ENCODE peak calls at places on chromosomes 11 and 22, in five cellular contexts. One of them, this sample, is unnamed.
A peak's percentile ranks its signal among the peaks of the same experiment; 100 is the strongest.

GRCh38 chr22:43313497-43314474 is 29.4 kb downstream of the SCUBE1 start:
- DNase-seq in IMR-90: no peak
- DNase-seq in K562: no peak
- DNase-seq in HepG2: no peak
- DNase-seq in GM12878: no peak
- DNase-seq in this sample: no peak

GRCh38 chr22:28105396-28105795 is 186.3 kb upstream of the PITPNB start:
- DNase-seq in IMR-90: no peak
- DNase-seq in K562: no peak
- DNase-seq in HepG2: no peak
- DNase-seq in GM12878: no peak
- DNase-seq in this sample: no peak

GRCh38 chr11:62555464-62556092 is 9.0 kb upstream of the AHNAK start:
- DNase-seq in IMR-90: peak; percentile 30
- DNase-seq in K562: no peak
- DNase-seq in HepG2: no peak
- DNase-seq in GM12878: peak; percentile 92
- DNase-seq in this sample: no peak

GRCh38 chr11:74466916-74467885 is at the start of gene KCNE3:
- DNase-seq in IMR-90: no peak
- DNase-seq in K562: peak; percentile 87
- DNase-seq in HepG2: no peak
- DNase-seq in GM12878: no peak
- DNase-seq in this sample: no peak

GRCh38 chr11:57205046-57205671 is 23.4 kb downstream of the LRRC55 start:
- DNase-seq in IMR-90: peak; percentile 62
- DNase-seq in K562: no peak
- DNase-seq in HepG2: no peak
- DNase-seq in GM12878: no peak
- DNase-seq in this sample: peak; percentile 20

GRCh38 chr11:134504146-134504905 is 92.3 kb upstream of the B3GAT1 start:
- DNase-seq in IMR-90: no peak
- DNase-seq in K562: no peak
- DNase-seq in HepG2: no peak
- DNase-seq in GM12878: no peak
- DNase-seq in this sample: no peak

GRCh38 chr11:1158681-1159525 is 1.1 kb downstream of the MUC5AC start:
- DNase-seq in IMR-90: no peak
- DNase-seq in K562: no peak
- DNase-seq in HepG2: no peak
- DNase-seq in GM12878: no peak
- DNase-seq in this sample: no peak

GRCh38 chr11:61974766-61975631 is 7.6 kb upstream of the FTH1 start:
- DNase-seq in IMR-90: no peak
- DNase-seq in K562: no peak
- DNase-seq in HepG2: peak; percentile 81
- DNase-seq in GM12878: no peak
- DNase-seq in this sample: no peak

GRCh38 chr11:60764879-60765278 is 8.2 kb downstream of the MS4A15 start:
- DNase-seq in IMR-90: no peak
- DNase-seq in K562: no peak
- DNase-seq in HepG2: no peak
- DNase-seq in GM12878: peak; percentile 84
- DNase-seq in this sample: no peak

GRCh38 chr11:84164722-84165121 is 878.6 kb upstream of the CCDC90B start:
- DNase-seq in IMR-90: no peak
- DNase-seq in K562: no peak
- DNase-seq in HepG2: no peak
- DNase-seq in GM12878: no peak
- DNase-seq in this sample: no peak

GRCh38 chr22:50184004-50184461 is 1.7 kb upstream of the TRABD start:
- DNase-seq in IMR-90: peak; percentile 48
- DNase-seq in K562: no peak
- DNase-seq in HepG2: peak; percentile 55
- DNase-seq in GM12878: no peak
- DNase-seq in this sample: peak; percentile 49

GRCh38 chr11:126864934-126865333 is 135.6 kb downstream of the KIRREL3 start:
- DNase-seq in IMR-90: no peak
- DNase-seq in K562: no peak
- DNase-seq in HepG2: no peak
- DNase-seq in GM12878: no peak
- DNase-seq in this sample: no peak

GRCh38 chr11:44817207-44817944 is 90.6 kb downstream of the TSPAN18 start:
- DNase-seq in IMR-90: peak; percentile 27
- DNase-seq in K562: no peak
- DNase-seq in HepG2: no peak
- DNase-seq in GM12878: no peak
- DNase-seq in this sample: no peak

GRCh38 chr22:46590334-46590733 is 29.9 kb upstream of the GRAMD4 start:
- DNase-seq in IMR-90: no peak
- DNase-seq in K562: no peak
- DNase-seq in HepG2: no peak
- DNase-seq in GM12878: no peak
- DNase-seq in this sample: no peak

GRCh38 chr11:62611705-62612365 is 740 bp downstream of the EML3 start:
- DNase-seq in IMR-90: peak; percentile 60
- DNase-seq in K562: peak; percentile 64
- DNase-seq in HepG2: no peak
- DNase-seq in GM12878: no peak
- DNase-seq in this sample: peak; percentile 36

GRCh38 chr11:86089659-86090058 is 20.8 kb upstream of the PICALM start:
- DNase-seq in IMR-90: no peak
- DNase-seq in K562: no peak
- DNase-seq in HepG2: no peak
- DNase-seq in GM12878: no peak
- DNase-seq in this sample: no peak

GRCh38 chr22:32985899-32986772 is 72.0 kb downstream of the SYN3 start:
- DNase-seq in IMR-90: peak; percentile 71
- DNase-seq in K562: peak; percentile 67
- DNase-seq in HepG2: peak; percentile 70
- DNase-seq in GM12878: no peak
- DNase-seq in this sample: peak; percentile 40

GRCh38 chr22:31334329-31334728 is 11.8 kb downstream of the PATZ1 start:
- DNase-seq in IMR-90: no peak
- DNase-seq in K562: no peak
- DNase-seq in HepG2: no peak
- DNase-seq in GM12878: no peak
- DNase-seq in this sample: no peak

GRCh38 chr11:132072044-132072879 is 701.8 kb downstream of the NTM start:
- DNase-seq in IMR-90: peak; percentile 99
- DNase-seq in K562: no peak
- DNase-seq in HepG2: no peak
- DNase-seq in GM12878: no peak
- DNase-seq in this sample: no peak

GRCh38 chr11:95792200-95792599 is 1.9 kb downstream of the CEP57 start:
- DNase-seq in IMR-90: no peak
- DNase-seq in K562: no peak
- DNase-seq in HepG2: no peak
- DNase-seq in GM12878: no peak
- DNase-seq in this sample: no peak

GRCh38 chr22:23070418-23071162 is at the start of gene GNAZ:
- DNase-seq in IMR-90: no peak
- DNase-seq in K562: peak; percentile 87
- DNase-seq in HepG2: no peak
- DNase-seq in GM12878: no peak
- DNase-seq in this sample: no peak

GRCh38 chr11:118319031-118319814 is 14.7 kb downstream of the CD3E start:
- DNase-seq in IMR-90: no peak
- DNase-seq in K562: no peak
- DNase-seq in HepG2: no peak
- DNase-seq in GM12878: no peak
- DNase-seq in this sample: no peak

GRCh38 chr11:124791626-124792341 is 8.4 kb downstream of the MSANTD2 start:
- DNase-seq in IMR-90: peak; percentile 44
- DNase-seq in K562: no peak
- DNase-seq in HepG2: no peak
- DNase-seq in GM12878: no peak
- DNase-seq in this sample: no peak

GRCh38 chr11:57647960-57648776 is 1.5 kb downstream of the YPEL4 start:
- DNase-seq in IMR-90: no peak
- DNase-seq in K562: peak; percentile 85
- DNase-seq in HepG2: no peak
- DNase-seq in GM12878: no peak
- DNase-seq in this sample: no peak

GRCh38 chr11:28836285-28837081 is 728.3 kb downstream of the METTL15 start:
- DNase-seq in IMR-90: peak; percentile 99
- DNase-seq in K562: no peak
- DNase-seq in HepG2: peak; percentile 90
- DNase-seq in GM12878: no peak
- DNase-seq in this sample: peak; percentile 99

GRCh38 chr11:122487669-122488068 is 167.9 kb upstream of the UBASH3B start:
- DNase-seq in IMR-90: no peak
- DNase-seq in K562: no peak
- DNase-seq in HepG2: no peak
- DNase-seq in GM12878: no peak
- DNase-seq in this sample: no peak

GRCh38 chr11:13861411-13861810 is 101.1 kb upstream of the SPON1 start:
- DNase-seq in IMR-90: no peak
- DNase-seq in K562: no peak
- DNase-seq in HepG2: no peak
- DNase-seq in GM12878: no peak
- DNase-seq in this sample: no peak

GRCh38 chr22:50056214-50056972 is 1.7 kb downstream of the TTLL8 start:
- DNase-seq in IMR-90: no peak
- DNase-seq in K562: no peak
- DNase-seq in HepG2: no peak
- DNase-seq in GM12878: no peak
- DNase-seq in this sample: no peak

GRCh38 chr22:35541254-35541748 is 670 bp downstream of the RASD2 start:
- DNase-seq in IMR-90: no peak
- DNase-seq in K562: no peak
- DNase-seq in HepG2: no peak
- DNase-seq in GM12878: no peak
- DNase-seq in this sample: no peak
- TF ChIP-seq SMC3 in IMR-90: no peak
- TF ChIP-seq SMC3 in K562: no peak
- TF ChIP-seq SMC3 in HepG2: no peak
- TF ChIP-seq SMC3 in GM12878: no peak
- TF ChIP-seq SMC3 in this sample: no peak

GRCh38 chr11:27203077-27203476 is 159.9 kb downstream of the CCDC34 start:
- DNase-seq in IMR-90: no peak
- DNase-seq in K562: no peak
- DNase-seq in HepG2: no peak
- DNase-seq in GM12878: no peak
- DNase-seq in this sample: no peak

GRCh38 chr11:27207025-27207650 is 155.9 kb downstream of the CCDC34 start:
- DNase-seq in IMR-90: no peak
- DNase-seq in K562: no peak
- DNase-seq in HepG2: no peak
- DNase-seq in GM12878: no peak
- DNase-seq in this sample: no peak

GRCh38 chr11:27205779-27206549 is 157.1 kb downstream of the CCDC34 start:
- DNase-seq in IMR-90: no peak
- DNase-seq in K562: no peak
- DNase-seq in HepG2: no peak
- DNase-seq in GM12878: no peak
- DNase-seq in this sample: no peak

GRCh38 chr11:27205269-27205668 is 157.7 kb downstream of the CCDC34 start:
- DNase-seq in IMR-90: no peak
- DNase-seq in K562: no peak
- DNase-seq in HepG2: no peak
- DNase-seq in GM12878: no peak
- DNase-seq in this sample: peak; percentile 85

DNA sequence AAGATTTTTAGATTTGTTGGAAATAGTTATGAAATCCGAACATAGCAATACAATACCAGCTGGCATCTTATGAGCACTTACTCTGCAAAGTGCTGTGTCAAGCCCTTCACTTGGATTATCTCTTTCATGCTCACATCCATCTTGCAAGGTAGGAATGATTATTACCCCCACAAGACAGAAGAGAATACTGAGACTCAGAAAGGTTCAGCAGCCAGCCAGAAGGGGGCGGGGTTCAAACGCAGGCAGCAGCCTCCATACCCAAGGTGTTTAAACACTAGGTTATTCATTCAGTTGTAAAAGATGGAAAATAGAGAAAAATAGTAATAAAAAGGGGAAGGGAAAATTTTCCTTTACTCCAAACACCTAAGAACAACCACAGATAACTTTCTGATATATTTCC is 158.5 kb downstream of the CCDC34 start:
- DNase-seq in IMR-90: no peak
- DNase-seq in K562: peak; percentile 32
- DNase-seq in HepG2: peak; percentile 27
- DNase-seq in GM12878: no peak
- DNase-seq in this sample: peak; percentile 60
- TF ChIP-seq BHLHE40 in IMR-90: no peak
- TF ChIP-seq BHLHE40 in K562: no peak
- TF ChIP-seq BHLHE40 in HepG2: no peak
- TF ChIP-seq BHLHE40 in GM12878: no peak
- TF ChIP-seq BHLHE40 in this sample: no peak

DNA sequence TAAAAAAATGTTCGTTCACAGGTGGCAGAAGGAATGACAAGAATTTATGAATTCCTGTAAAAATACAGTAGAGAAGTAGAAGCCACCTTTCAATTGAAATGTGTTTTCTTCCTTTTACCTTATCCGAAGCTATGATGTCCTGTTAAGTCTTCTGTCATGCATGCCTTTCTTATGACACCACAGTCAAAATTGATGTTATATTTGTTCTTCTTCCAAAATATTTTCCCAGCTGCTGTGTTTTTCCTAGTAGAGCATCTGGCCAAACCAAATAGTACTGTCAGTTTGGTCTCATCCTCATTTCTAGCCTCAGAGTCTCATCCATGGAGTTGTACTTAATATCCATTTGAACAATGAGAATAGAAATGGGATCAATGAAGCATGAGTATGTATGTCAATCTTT is 206.1 kb downstream of the PGR start:
- DNase-seq in IMR-90: peak; percentile 63
- DNase-seq in K562: no peak
- DNase-seq in HepG2: no peak
- DNase-seq in GM12878: no peak
- DNase-seq in this sample: no peak
- TF ChIP-seq SMC3 in IMR-90: no peak
- TF ChIP-seq SMC3 in K562: no peak
- TF ChIP-seq SMC3 in HepG2: no peak
- TF ChIP-seq SMC3 in GM12878: no peak
- TF ChIP-seq SMC3 in this sample: no peak

DNA sequence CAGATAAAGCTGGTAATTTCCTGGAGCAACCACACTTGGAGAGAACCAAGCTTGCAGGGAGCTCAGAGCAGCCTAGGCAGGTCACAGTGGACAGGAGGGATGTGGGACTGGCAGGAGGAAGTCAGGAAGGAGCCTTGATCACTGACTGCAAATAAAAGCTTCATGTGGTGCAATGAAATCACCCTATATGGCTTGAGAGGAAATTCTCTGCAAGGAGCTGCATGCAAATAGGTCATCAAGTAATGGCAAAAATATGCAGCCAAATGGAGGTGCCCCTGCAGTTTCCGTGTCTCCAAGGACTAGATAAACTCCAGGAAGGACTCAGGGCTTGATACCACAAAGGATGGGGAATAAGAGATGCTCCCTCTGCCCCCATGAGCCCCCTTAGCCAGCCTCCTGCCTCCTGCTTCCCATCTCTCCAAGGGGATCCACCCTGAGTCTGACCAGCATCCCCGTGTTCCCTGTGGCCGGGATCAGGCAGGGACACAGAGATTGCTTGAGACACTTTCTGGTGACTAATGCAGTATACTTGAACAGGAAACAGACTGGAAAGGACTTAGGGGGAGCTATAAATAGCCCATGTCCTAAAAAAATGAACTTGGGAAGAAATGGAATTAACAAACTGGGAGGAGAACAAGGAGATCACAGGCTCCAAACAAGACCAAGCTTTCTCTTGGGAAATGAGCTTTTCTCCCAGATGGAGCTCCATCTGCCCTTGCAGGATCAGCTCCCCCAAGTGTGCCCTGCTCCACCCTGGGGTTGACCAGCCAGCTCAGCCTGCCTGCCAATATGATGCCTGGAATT is 23.9 kb upstream of the MICAL2 start:
- DNase-seq in IMR-90: peak; percentile 97
- DNase-seq in K562: no peak
- DNase-seq in HepG2: peak; percentile 37
- DNase-seq in GM12878: no peak
- DNase-seq in this sample: peak; percentile 89
- TF ChIP-seq BHLHE40 in IMR-90: no peak
- TF ChIP-seq BHLHE40 in K562: no peak
- TF ChIP-seq BHLHE40 in HepG2: no peak
- TF ChIP-seq BHLHE40 in GM12878: no peak
- TF ChIP-seq BHLHE40 in this sample: no peak

This sample was measured in A549.